ENCODE peak calls at places on chromosome 15, in nine cellular contexts. Y is NAMALWA, B is T-helper 9 cell, J is pancreas, T is GM19239, O is EL, P is cardiac fibroblast, G is GM12865, X is choroid plexus epithelial cell. D is an unnamed sample.

GRCh38 chr15:101024709-101025108 is 105.6 kb downstream of the LRRK1 start:
- DNase-seq in J (no peak), G (no peak), B (no peak), X (no peak), O (no peak), Y (no peak), P (no peak), T (no peak), D (no peak)

GRCh38 chr15:62569460-62570404 is 404.6 kb upstream of the C2CD4B start:
- DNase-seq in J (peak; percentile 81), O (peak; percentile 81), B (no peak), G (no peak), T (no peak), Y (no peak), P (peak; percentile 45), X (peak; percentile 76), D (no peak)

GRCh38 chr15:99149366-99149765 is 44.5 kb downstream of the SYNM start:
- DNase-seq in P (no peak), T (no peak), J (no peak), O (no peak), X (no peak), Y (no peak), B (no peak), G (no peak), D (no peak)

GRCh38 chr15:78059110-78059839 is 18.2 kb downstream of the TBC1D2B start:
- DNase-seq in T (no peak), Y (peak; percentile 77), O (peak; percentile 42), J (no peak), P (peak; percentile 58), X (peak; percentile 53), B (no peak), G (no peak), D (no peak)

GRCh38 chr15:52326758-52327157 is 31.2 kb upstream of the MYO5C start:
- DNase-seq in G (no peak), P (peak; percentile 17), O (no peak), Y (no peak), X (peak; percentile 52), B (no peak), T (no peak), J (no peak), D (no peak)

GRCh38 chr15:40879609-40880008 is 5.6 kb upstream of the RHOV start:
- DNase-seq in X (no peak), J (no peak), G (peak; percentile 68), P (no peak), O (no peak), Y (no peak), B (no peak), T (no peak), D (no peak)

GRCh38 chr15:40081691-40082194 is 26.9 kb downstream of the BMF start:
- DNase-seq in T (no peak), P (peak; percentile 55), Y (no peak), O (peak; percentile 55), J (peak; percentile 62), B (no peak), G (no peak), X (peak; percentile 78), D (no peak)

GRCh38 chr15:69713726-69714559 is 261.3 kb downstream of the RPLP1 start:
- DNase-seq in P (no peak), G (peak; percentile 93), B (peak; percentile 50), O (no peak), J (no peak), Y (no peak), X (no peak), T (peak; percentile 60), D (peak; percentile 64)

GRCh38 chr15:90558182-90558581 is 28.5 kb downstream of the CRTC3 start:
- DNase-seq in T (no peak), P (no peak), J (no peak), X (peak; percentile 52), Y (no peak), G (no peak), B (no peak), O (no peak), D (no peak)

GRCh38 chr15:71730277-71731144 is 79.8 kb upstream of the NR2E3 start:
- DNase-seq in J (no peak), B (no peak), Y (peak; percentile 71), O (peak; percentile 72), T (peak; percentile 44), X (peak; percentile 86), G (peak; percentile 79), P (peak; percentile 85), D (peak; percentile 67)

GRCh38 chr15:90184119-90184785 is 16.9 kb upstream of the SEMA4B start:
- DNase-seq in Y (peak; percentile 51), P (peak; percentile 80), B (no peak), J (peak; percentile 90), G (peak; percentile 87), O (peak; percentile 57), X (peak; percentile 81), T (no peak), D (peak; percentile 78)

GRCh38 chr15:60003243-60004018 is 680 bp upstream of the FOXB1 start:
- DNase-seq in T (no peak), X (no peak), O (no peak), Y (no peak), G (no peak), P (no peak), B (no peak), J (no peak), D (peak; percentile 21)

GRCh38 chr15:72958634-72959033 is 93.6 kb upstream of the NEO1 start:
- DNase-seq in X (no peak), J (no peak), T (no peak), O (no peak), Y (no peak), P (no peak), G (no peak), B (no peak), D (no peak)

GRCh38 chr15:64144565-64145281 is 6.8 kb upstream of the SNX22 start:
- DNase-seq in B (no peak), Y (no peak), P (no peak), G (peak; percentile 90), O (no peak), X (no peak), T (peak; percentile 61), J (no peak), D (peak; percentile 82)

GRCh38 chr15:75565062-75565970 is 13.8 kb downstream of the PTPN9 start:
- DNase-seq in T (no peak), Y (no peak), O (no peak), B (no peak), X (peak; percentile 49), G (no peak), P (peak; percentile 55), J (no peak), D (no peak)

D was measured in GM10248.